ENCODE peak calls at places on chromosomes 3 and 15, in six cellular contexts. One of them, this sample, is unnamed.

GRCh38 chr3:68878322-68878721 is 54.0 kb downstream of the TAFA4 start:
- DNase-seq in NCI-H460: peak
- DNase-seq in adipocyte: peak
- DNase-seq in NCI-H510A treated with DMSO at 0.1 percent for 48 hours: no peak
- DNase-seq in testis: no peak
- DNase-seq in T-helper 1 cell: no peak
- DNase-seq in this sample: peak

GRCh38 chr3:132006605-132007204 is 28.1 kb downstream of the CPNE4 start:
- DNase-seq in testis: peak
- DNase-seq in adipocyte: peak
- DNase-seq in NCI-H510A treated with DMSO at 0.1 percent for 48 hours: no peak
- DNase-seq in T-helper 1 cell: no peak
- DNase-seq in NCI-H460: peak
- DNase-seq in this sample: peak

GRCh38 chr3:11434017-11434526 is 161.9 kb downstream of the ATG7 start:
- DNase-seq in adipocyte: peak
- DNase-seq in NCI-H510A treated with DMSO at 0.1 percent for 48 hours: no peak
- DNase-seq in T-helper 1 cell: no peak
- DNase-seq in testis: peak
- DNase-seq in NCI-H460: no peak
- DNase-seq in this sample: peak

GRCh38 chr15:63134245-63134644 is 12.6 kb downstream of the LACTB start:
- DNase-seq in T-helper 1 cell: no peak
- DNase-seq in NCI-H510A treated with DMSO at 0.1 percent for 48 hours: no peak
- DNase-seq in NCI-H460: no peak
- DNase-seq in testis: no peak
- DNase-seq in adipocyte: no peak
- DNase-seq in this sample: no peak

GRCh38 chr3:8554725-8555621 is 53.4 kb downstream of the LMCD1 start:
- DNase-seq in NCI-H460: no peak
- DNase-seq in testis: peak
- DNase-seq in NCI-H510A treated with DMSO at 0.1 percent for 48 hours: peak
- DNase-seq in T-helper 1 cell: no peak
- DNase-seq in adipocyte: peak
- DNase-seq in this sample: no peak

GRCh38 chr3:171801738-171802600 is 8.3 kb downstream of the PLD1 start:
- DNase-seq in testis: no peak
- DNase-seq in adipocyte: peak
- DNase-seq in NCI-H460: peak
- DNase-seq in NCI-H510A treated with DMSO at 0.1 percent for 48 hours: no peak
- DNase-seq in T-helper 1 cell: no peak
- DNase-seq in this sample: no peak

GRCh38 chr15:99998661-99999101 is 265.4 kb upstream of the LYSMD4 start:
- DNase-seq in NCI-H460: no peak
- DNase-seq in testis: no peak
- DNase-seq in adipocyte: no peak
- DNase-seq in T-helper 1 cell: no peak
- DNase-seq in NCI-H510A treated with DMSO at 0.1 percent for 48 hours: no peak
- DNase-seq in this sample: peak

GRCh38 chr15:42549782-42550392 is 1.2 kb downstream of the HAUS2 start:
- DNase-seq in NCI-H460: no peak
- DNase-seq in NCI-H510A treated with DMSO at 0.1 percent for 48 hours: no peak
- DNase-seq in T-helper 1 cell: no peak
- DNase-seq in testis: no peak
- DNase-seq in adipocyte: no peak
- DNase-seq in this sample: no peak

GRCh38 chr15:100671858-100672543 is 69.6 kb downstream of the ASB7 start:
- DNase-seq in NCI-H460: peak
- DNase-seq in adipocyte: peak
- DNase-seq in testis: no peak
- DNase-seq in T-helper 1 cell: no peak
- DNase-seq in NCI-H510A treated with DMSO at 0.1 percent for 48 hours: no peak
- DNase-seq in this sample: peak

GRCh38 chr3:132726341-132726823 is 4.2 kb upstream of the NPHP3 start:
- DNase-seq in T-helper 1 cell: no peak
- DNase-seq in adipocyte: peak
- DNase-seq in NCI-H460: peak
- DNase-seq in NCI-H510A treated with DMSO at 0.1 percent for 48 hours: peak
- DNase-seq in testis: no peak
- DNase-seq in this sample: peak

GRCh38 chr3:155233213-155233612 is 60.3 kb downstream of the STRIT1 start:
- DNase-seq in testis: peak
- DNase-seq in NCI-H510A treated with DMSO at 0.1 percent for 48 hours: no peak
- DNase-seq in NCI-H460: no peak
- DNase-seq in T-helper 1 cell: no peak
- DNase-seq in adipocyte: peak
- DNase-seq in this sample: no peak

GRCh38 chr3:186821429-186822367 is 15.4 kb upstream of the RFC4 start:
- DNase-seq in adipocyte: peak
- DNase-seq in NCI-H510A treated with DMSO at 0.1 percent for 48 hours: peak
- DNase-seq in testis: no peak
- DNase-seq in T-helper 1 cell: no peak
- DNase-seq in NCI-H460: peak
- DNase-seq in this sample: peak

GRCh38 chr3:183298708-183299153 is 45.7 kb downstream of the B3GNT5 start:
- DNase-seq in testis: no peak
- DNase-seq in NCI-H510A treated with DMSO at 0.1 percent for 48 hours: no peak
- DNase-seq in T-helper 1 cell: no peak
- DNase-seq in adipocyte: peak
- DNase-seq in NCI-H460: no peak
- DNase-seq in this sample: no peak

GRCh38 chr3:122410639-122411038 is 5.2 kb downstream of the WDR5B start:
- DNase-seq in testis: no peak
- DNase-seq in T-helper 1 cell: no peak
- DNase-seq in NCI-H510A treated with DMSO at 0.1 percent for 48 hours: no peak
- DNase-seq in adipocyte: no peak
- DNase-seq in NCI-H460: no peak
- DNase-seq in this sample: no peak

GRCh38 chr3:55698826-55699225 is 211.7 kb upstream of the WNT5A start:
- DNase-seq in T-helper 1 cell: no peak
- DNase-seq in testis: no peak
- DNase-seq in NCI-H510A treated with DMSO at 0.1 percent for 48 hours: no peak
- DNase-seq in NCI-H460: no peak
- DNase-seq in adipocyte: no peak
- DNase-seq in this sample: no peak

GRCh38 chr3:170491901-170492300 is 73.2 kb downstream of the CLDN11 start:
- DNase-seq in adipocyte: no peak
- DNase-seq in NCI-H510A treated with DMSO at 0.1 percent for 48 hours: no peak
- DNase-seq in T-helper 1 cell: no peak
- DNase-seq in NCI-H460: no peak
- DNase-seq in testis: no peak
- DNase-seq in this sample: no peak

GRCh38 chr15:68616397-68616796 is 37.6 kb downstream of the CORO2B start:
- DNase-seq in NCI-H510A treated with DMSO at 0.1 percent for 48 hours: peak
- DNase-seq in testis: no peak
- DNase-seq in NCI-H460: no peak
- DNase-seq in T-helper 1 cell: no peak
- DNase-seq in adipocyte: no peak
- DNase-seq in this sample: no peak

GRCh38 chr15:26945046-26945445 is 25.9 kb upstream of the GABRG3 start:
- DNase-seq in testis: no peak
- DNase-seq in adipocyte: no peak
- DNase-seq in T-helper 1 cell: no peak
- DNase-seq in NCI-H510A treated with DMSO at 0.1 percent for 48 hours: no peak
- DNase-seq in NCI-H460: no peak
- DNase-seq in this sample: no peak

GRCh38 chr3:126355777-126356372 is 1.3 kb downstream of the KLF15 start:
- DNase-seq in testis: peak
- DNase-seq in adipocyte: peak
- DNase-seq in NCI-H460: peak
- DNase-seq in NCI-H510A treated with DMSO at 0.1 percent for 48 hours: no peak
- DNase-seq in T-helper 1 cell: no peak
- DNase-seq in this sample: peak

GRCh38 chr3:13411186-13411860 is 8.8 kb downstream of the NUP210 start:
- DNase-seq in testis: no peak
- DNase-seq in adipocyte: no peak
- DNase-seq in NCI-H510A treated with DMSO at 0.1 percent for 48 hours: peak
- DNase-seq in T-helper 1 cell: no peak
- DNase-seq in NCI-H460: no peak
- DNase-seq in this sample: no peak